ENCODE peak calls at places on chromosomes 4 and X, in four cellular contexts. B, M, H and W are unnamed samples.

GRCh38 chr4:180285796-180286195 is 1957.4 kb upstream of the TENM3 start:
- DNase-seq in H (no peak), M (no peak), B (no peak), W (no peak)

GRCh38 chr4:154562697-154563254 is at the start of gene FGB:
- DNase-seq in M (no peak), B (no peak), H (no peak), W (no peak)

GRCh38 chr4:121073672-121074386 is 1.5 kb upstream of the NDNF start:
- DNase-seq in H (no peak), M (no peak), B (no peak), W (no peak)

GRCh38 chr4:92262371-92262770 is 41.4 kb upstream of the GRID2 start:
- DNase-seq in M (no peak), H (no peak), B (no peak), W (no peak)

GRCh38 chrX:39675619-39676018 is 422.1 kb downstream of the BCOR start:
- DNase-seq in B (no peak), M (no peak), H (no peak), W (peak; percentile 12)

GRCh38 chr4:10048931-10049655 is 27.8 kb upstream of the SLC2A9 start:
- DNase-seq in M (no peak), B (no peak), H (no peak), W (peak; percentile 78)

GRCh38 chr4:90306810-90307209 is 179.6 kb downstream of the CCSER1 start:
- DNase-seq in M (no peak), B (no peak), H (no peak), W (peak; percentile 44)

GRCh38 chr4:26952891-26953290 is 92.2 kb downstream of the STIM2 start:
- DNase-seq in B (no peak), H (no peak), M (no peak), W (no peak)

GRCh38 chr4:74503580-74503979 is 58.6 kb downstream of the AREG start:
- DNase-seq in H (no peak), M (no peak), B (peak; percentile 83), W (peak; percentile 91)

GRCh38 chr4:104394409-104394813 is 100.3 kb downstream of the CXXC4 start:
- DNase-seq in B (no peak), H (no peak), M (no peak), W (no peak)

GRCh38 chr4:16225139-16225538 is 1.1 kb downstream of the TAPT1 start:
- DNase-seq in M (no peak), B (peak; percentile 55), H (no peak), W (peak; percentile 36)

GRCh38 chr4:6134612-6135220 is 65.6 kb downstream of the JAKMIP1 start:
- DNase-seq in H (no peak), B (no peak), M (no peak), W (no peak)

GRCh38 chrX:150086371-150086770 is 148.1 kb upstream of the EOLA2 start:
- DNase-seq in H (no peak), B (peak; percentile 8), M (no peak), W (no peak)

GRCh38 chr4:169351860-169352259 is 81.1 kb upstream of the SH3RF1 start:
- DNase-seq in M (no peak), B (peak; percentile 95), H (no peak), W (no peak)

GRCh38 chrX:39165185-39165584 is 363.9 kb downstream of the MID1IP1 start:
- DNase-seq in B (no peak), H (no peak), M (no peak), W (no peak)

GRCh38 chr4:116925900-116926457 is 159.4 kb downstream of the TRAM1L1 start:
- DNase-seq in B (peak; percentile 37), H (no peak), M (peak; percentile 67), W (no peak)

GRCh38 chr4:129804458-129804981 is 708.6 kb downstream of the C4orf33 start:
- DNase-seq in M (no peak), H (no peak), B (no peak), W (no peak)

GRCh38 chrX:129525162-129525561 is 1.9 kb upstream of the SMARCA1 start:
- DNase-seq in B (no peak), H (no peak), M (no peak), W (no peak)

GRCh38 chrX:129523076-129524055 is at the start of gene SMARCA1:
- DNase-seq in M (peak; percentile 68), H (no peak), B (peak; percentile 70), W (no peak)

GRCh38 chrX:129520151-129520550 is 3.1 kb downstream of the SMARCA1 start:
- DNase-seq in B (no peak), H (no peak), M (no peak), W (no peak)

GRCh38 chrX:129524250-129524850 is 1.1 kb upstream of the SMARCA1 start:
- DNase-seq in M (no peak), H (no peak), B (no peak), W (no peak)

DNA sequence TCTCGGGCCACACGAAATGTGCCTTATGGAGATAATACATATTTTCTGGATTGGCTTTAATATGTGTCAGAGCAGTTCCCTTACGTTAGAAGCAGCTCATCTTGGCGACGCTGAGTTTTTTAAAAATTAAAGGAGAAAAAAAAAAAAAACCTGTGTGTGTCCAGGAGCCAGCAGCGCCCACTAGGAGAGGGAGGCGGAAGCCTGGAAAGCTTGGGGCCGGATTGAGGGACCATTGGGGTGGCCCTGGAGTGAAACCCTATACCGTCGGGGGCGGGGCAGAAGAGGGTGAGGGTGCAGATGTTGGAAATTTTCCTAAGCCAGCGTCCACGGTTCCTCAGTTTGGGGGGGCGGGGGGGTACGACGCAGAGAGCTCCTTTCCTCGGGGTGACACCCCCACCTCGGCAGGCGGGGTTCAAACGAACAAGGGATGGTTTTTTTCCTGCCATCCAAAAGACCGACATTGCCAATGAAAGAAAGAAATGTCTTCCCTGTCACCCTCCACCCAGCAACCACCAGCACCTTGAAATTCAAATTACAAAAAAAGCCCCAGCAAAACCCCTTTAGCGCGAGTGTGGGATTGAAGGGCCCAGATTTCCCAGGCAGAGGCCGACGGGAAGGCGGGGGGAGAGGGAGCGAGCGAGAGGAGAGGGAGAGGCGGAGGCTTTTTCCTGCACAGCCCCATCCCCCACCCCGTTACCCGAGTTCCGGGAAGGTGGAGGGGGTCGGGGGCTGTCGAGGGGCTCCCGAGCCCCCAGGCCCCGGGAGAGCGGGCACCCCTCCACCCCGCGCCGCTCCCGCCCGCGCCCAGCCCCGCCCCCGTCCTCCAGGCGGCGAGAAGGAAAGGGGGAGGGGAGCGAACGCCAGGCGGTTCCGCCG is 868 bp downstream of the SMARCA1 start:
- DNase-seq in B (peak; percentile 69), M (peak; percentile 71), H (no peak), W (peak; percentile 33)
- TF ChIP-seq CTCF in B (peak; percentile 20), M (no peak), H (peak; percentile 35), W (peak; percentile 21)

DNA sequence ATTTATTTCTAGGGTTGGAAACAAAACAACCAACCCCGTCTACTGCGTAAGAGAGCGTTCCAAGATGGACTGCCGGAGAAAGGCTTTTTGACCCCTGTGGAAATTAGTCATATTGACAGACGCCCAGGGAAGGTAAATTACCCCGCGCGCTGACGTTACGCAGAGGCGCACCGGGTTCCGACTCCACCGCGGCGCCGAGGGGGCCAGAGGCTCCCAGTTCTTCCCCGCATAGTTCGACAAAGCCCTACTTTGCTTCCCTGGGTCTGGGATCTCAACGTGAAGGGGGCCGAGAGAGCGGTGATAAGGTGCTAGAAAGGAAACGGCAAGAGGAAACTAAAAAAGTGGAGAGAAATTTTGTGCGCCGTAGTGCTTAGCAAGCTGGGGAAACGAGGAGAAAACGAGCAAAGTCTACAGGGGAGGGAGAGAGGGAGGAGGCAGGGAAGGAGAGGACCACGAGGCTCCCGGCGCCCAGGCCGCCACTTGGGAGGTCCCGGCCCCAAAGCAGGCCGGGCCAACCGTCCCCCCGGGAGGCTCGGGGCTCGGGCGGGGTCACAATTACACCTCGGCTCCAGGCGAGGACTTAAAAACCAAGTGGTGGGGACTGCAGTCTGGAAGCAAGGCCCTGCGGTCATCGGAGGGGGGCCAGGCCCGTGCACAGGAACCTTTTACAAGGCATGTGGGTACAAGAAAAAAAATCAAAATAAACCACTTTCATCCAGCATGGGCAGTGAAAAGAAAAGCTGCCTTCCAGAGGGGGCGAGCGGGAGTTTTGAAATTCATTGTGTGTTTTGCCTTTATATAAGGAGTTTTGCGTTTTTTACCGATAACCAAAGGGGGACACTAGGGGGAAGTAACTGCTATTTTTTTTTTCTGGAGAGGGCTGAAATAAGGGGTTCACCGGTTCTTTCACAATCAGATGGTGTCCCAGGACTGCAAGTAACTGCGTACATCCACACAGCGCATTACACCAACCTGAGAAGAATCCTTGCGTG is 13.1 kb downstream of the HAND2 start:
- DNase-seq in M (no peak), H (no peak), B (no peak), W (no peak)
- H3K4me3 ChIP-seq in M (no peak overlapping the region), H (no peak overlapping the region), B (no peak overlapping the region), W (no peak overlapping the region)

GRCh38 chrX:627995-628394 is 2.6 kb upstream of the SHOX start:
- DNase-seq in H (no peak), B (no peak), M (no peak), W (no peak)
- H3K27me3 ChIP-seq in H (peaks cover 3% of the 10 kb centered on the region), B (no peaks in the 10 kb centered on the region), M (peaks cover 51% of the 10 kb centered on the region), W (peaks cover 2% of the 10 kb centered on the region)

GRCh38 chr4:986949-987688 is at the start of gene IDUA:
- DNase-seq in H (no peak), M (peak; percentile 95), B (peak; percentile 63), W (peak; percentile 84)
- TF ChIP-seq CTCF in H (peak; percentile 58), M (peak; percentile 54), B (peak; percentile 40), W (peak; percentile 53)

GRCh38 chr4:134200811-134201215 is 776 bp downstream of the PABPC4L start:
- DNase-seq in M (peak; percentile 61), B (peak; percentile 11), H (no peak), W (no peak)
- H3K4me3 ChIP-seq in M (peak overlapping the region; percentile 59), B (peak overlapping the region; percentile 51), H (peak overlapping the region; percentile 57), W (no peak overlapping the region)

GRCh38 chrX:96002401-96002800 is 682.2 kb upstream of the DIAPH2 start:
- DNase-seq in B (no peak), M (no peak), H (peak; percentile 18), W (no peak)

GRCh38 chrX:96004386-96004785 is 680.3 kb upstream of the DIAPH2 start:
- DNase-seq in B (peak; percentile 58), H (peak; percentile 38), M (no peak), W (peak; percentile 84)

DNA sequence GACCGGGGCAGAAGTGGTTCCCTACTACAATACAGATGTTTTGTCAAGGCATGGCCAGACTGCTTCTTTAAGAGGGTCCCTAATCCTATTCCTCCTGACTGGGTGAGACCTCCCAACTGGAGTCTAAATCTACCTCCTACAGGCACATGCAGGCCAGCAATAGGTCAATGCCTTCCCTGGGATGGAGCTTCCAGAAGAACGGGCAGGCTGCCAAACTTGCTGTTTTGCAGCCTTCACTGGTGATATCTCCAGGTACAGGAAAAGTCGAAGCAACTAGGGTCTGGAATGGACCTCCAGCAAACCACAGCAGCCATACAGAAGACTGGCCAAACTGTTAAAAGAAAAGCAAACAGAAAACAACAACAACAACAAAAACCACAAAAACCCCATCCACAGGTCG is 678.4 kb upstream of the DIAPH2 start:
- DNase-seq in M (no peak), B (no peak), H (no peak), W (no peak)
- H3K27me3 ChIP-seq in M (no peaks in the 10 kb centered on the region), B (no peaks in the 10 kb centered on the region), H (no peaks in the 10 kb centered on the region), W (no peaks in the 10 kb centered on the region)

GRCh38 chrX:130801901-130802300 is 101.1 kb downstream of the ENOX2 start:
- DNase-seq in M (no peak), H (no peak), B (peak; percentile 10), W (no peak)
- TF ChIP-seq CTCF in M (no peak), H (peak; percentile 39), B (peak; percentile 37), W (no peak)

DNA sequence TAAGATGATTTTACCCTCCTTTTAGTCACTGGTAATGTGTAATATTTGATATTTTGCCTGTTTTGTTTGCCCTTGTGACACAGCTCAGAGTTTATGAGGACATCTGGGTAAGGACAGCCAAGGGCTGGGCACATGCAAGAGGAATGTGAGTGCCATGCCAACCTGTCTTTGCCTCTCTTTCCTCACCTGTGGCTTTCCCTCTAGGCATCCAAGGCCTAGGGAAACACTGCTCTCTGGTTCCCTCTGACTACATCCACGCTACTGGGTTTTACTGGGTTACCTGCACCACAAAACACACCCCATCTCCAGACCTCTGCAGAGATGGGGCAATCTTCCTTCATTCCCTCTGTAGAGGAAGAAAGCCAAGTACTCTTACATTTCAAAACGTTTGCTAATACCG is 7.7 kb downstream of the HPGDS start:
- DNase-seq in H (no peak), M (no peak), B (no peak), W (no peak)
- H3K4me3 ChIP-seq in H (no peak overlapping the region), M (no peak overlapping the region), B (no peak overlapping the region), W (no peak overlapping the region)